ENCODE peak calls at places on chromosomes 5 and 9, in six cellular contexts. T, Q, K, I, A and H are unnamed samples.

GRCh38 chr5:133519191-133519590 is 93.2 kb downstream of the FSTL4 start:
- DNase-seq in T (no peak), K (no peak), Q (no peak), A (peak; percentile 39), I (no peak), H (no peak)

GRCh38 chr9:128061305-128061704 is 5.8 kb downstream of the NAIF1 start:
- DNase-seq in T (no peak), Q (no peak), I (no peak), K (no peak), A (no peak), H (no peak)

GRCh38 chr9:106883626-106884190 is 20.7 kb downstream of the ZNF462 start:
- DNase-seq in I (no peak), K (no peak), T (no peak), A (no peak), Q (no peak), H (no peak)

GRCh38 chr5:116576043-116576713 is 1.6 kb upstream of the SEMA6A start:
- DNase-seq in I (peak; percentile 24), K (no peak), Q (peak; percentile 48), A (peak; percentile 91), T (peak; percentile 90), H (peak; percentile 93)

GRCh38 chr9:125631391-125632085 is 75.5 kb downstream of the MAPKAP1 start:
- DNase-seq in A (no peak), Q (peak; percentile 54), T (no peak), K (no peak), I (peak; percentile 62), H (peak; percentile 77)

GRCh38 chr5:37448941-37449340 is 69.8 kb downstream of the WDR70 start:
- DNase-seq in T (no peak), K (no peak), Q (no peak), I (no peak), A (no peak), H (no peak)

GRCh38 chr5:130198927-130199326 is 294.7 kb downstream of the CHSY3 start:
- DNase-seq in Q (peak; percentile 4), K (no peak), T (peak; percentile 14), A (no peak), I (peak; percentile 28), H (peak; percentile 70)

GRCh38 chr5:37811866-37812265 is 28.0 kb downstream of the GDNF start:
- DNase-seq in Q (no peak), K (no peak), T (no peak), I (no peak), A (no peak), H (no peak)

GRCh38 chr5:139414601-139415121 is 10.8 kb upstream of the SPATA24 start:
- DNase-seq in I (no peak), A (no peak), K (no peak), Q (no peak), T (no peak), H (no peak)

GRCh38 chr9:32954642-32955041 is 46.8 kb downstream of the APTX start:
- DNase-seq in T (no peak), I (peak; percentile 27), Q (no peak), K (no peak), A (no peak), H (no peak)

GRCh38 chr5:2307631-2308030 is 424.9 kb upstream of the IRX4 start:
- DNase-seq in I (no peak), K (no peak), Q (no peak), T (no peak), A (no peak), H (no peak)

GRCh38 chr5:180436936-180437335 is 57.2 kb upstream of the CNOT6 start:
- DNase-seq in Q (no peak), I (no peak), T (no peak), K (no peak), A (no peak), H (no peak)

GRCh38 chr5:180435594-180435993 is 58.6 kb upstream of the CNOT6 start:
- DNase-seq in I (no peak), A (no peak), K (no peak), Q (no peak), T (no peak), H (no peak)

GRCh38 chr5:180438785-180439780 is 55.1 kb upstream of the CNOT6 start:
- DNase-seq in I (no peak), K (no peak), A (no peak), Q (no peak), T (no peak), H (no peak)

GRCh38 chr5:180436275-180436674 is 57.9 kb upstream of the CNOT6 start:
- DNase-seq in T (no peak), Q (no peak), A (no peak), I (no peak), K (no peak), H (no peak)

DNA sequence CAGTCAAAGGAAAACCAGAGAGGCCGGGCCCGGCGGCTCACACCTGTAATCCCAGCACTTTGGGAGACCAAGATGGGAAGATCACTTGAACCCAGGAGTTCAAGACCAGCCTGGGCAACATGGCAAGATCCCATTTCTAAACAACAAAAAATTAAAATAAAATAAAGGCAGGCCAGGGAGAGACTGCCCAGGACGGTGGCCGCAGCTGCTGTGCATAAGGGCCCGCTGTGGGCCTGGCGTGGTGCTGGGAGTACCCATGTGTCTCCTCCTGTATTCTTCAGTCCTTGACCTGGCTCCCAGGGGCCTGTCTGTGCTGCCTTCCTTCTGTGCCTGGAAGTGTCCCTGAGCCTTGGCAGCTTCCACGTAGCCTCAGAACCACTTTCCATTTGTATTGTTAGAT is 56.8 kb upstream of the CNOT6 start:
- DNase-seq in I (no peak), Q (no peak), K (no peak), T (no peak), A (no peak), H (no peak)
- TF ChIP-seq CREB1 in I (no peak), Q (no peak), K (no peak), T (no peak), A (no peak), H (no peak)

GRCh38 chr9:89941875-89942274 is 337.1 kb downstream of the GADD45G start:
- DNase-seq in Q (no peak), I (no peak), K (no peak), T (no peak), A (no peak), H (no peak)

GRCh38 chr9:89942643-89943042 is 337.8 kb downstream of the GADD45G start:
- DNase-seq in K (no peak), Q (no peak), A (no peak), T (no peak), I (no peak), H (no peak)

GRCh38 chr9:89945133-89945532 is 340.3 kb downstream of the GADD45G start:
- DNase-seq in A (no peak), T (peak; percentile 50), Q (peak; percentile 1), K (no peak), I (no peak), H (peak; percentile 40)

GRCh38 chr9:89943728-89944127 is 338.9 kb downstream of the GADD45G start:
- DNase-seq in I (no peak), T (no peak), Q (no peak), K (no peak), A (no peak), H (no peak)

GRCh38 chr9:89943309-89943708 is 338.5 kb downstream of the GADD45G start:
- DNase-seq in K (no peak), T (no peak), I (no peak), Q (no peak), A (no peak), H (no peak)
- TF ChIP-seq CREB1 in K (no peak), T (no peak), I (no peak), Q (no peak), A (no peak), H (no peak)

GRCh38 chr9:114384836-114385411 is 2.9 kb downstream of the AKNA start:
- DNase-seq in A (no peak), T (no peak), Q (no peak), K (no peak), I (no peak), H (no peak)

GRCh38 chr9:114383866-114384231 is 3.9 kb downstream of the AKNA start:
- DNase-seq in A (no peak), K (no peak), Q (no peak), T (no peak), I (no peak), H (no peak)

GRCh38 chr9:114386361-114386885 is 1.4 kb downstream of the AKNA start:
- DNase-seq in T (no peak), Q (no peak), K (no peak), A (no peak), I (no peak), H (no peak)

GRCh38 chr9:114386886-114387677 is 700 bp downstream of the AKNA start:
- DNase-seq in A (no peak), T (no peak), K (no peak), I (no peak), Q (no peak), H (no peak)

GRCh38 chr9:114385412-114386181 is 2.2 kb downstream of the AKNA start:
- DNase-seq in K (peak; percentile 97), T (no peak), A (no peak), Q (no peak), I (peak; percentile 54), H (no peak)
- TF ChIP-seq CREB1 in K (no peak), T (no peak), A (no peak), Q (no peak), I (no peak), H (no peak)

GRCh38 chr5:113140837-113141661 is 164.5 kb downstream of the DCP2 start:
- DNase-seq in K (no peak), I (no peak), A (peak; percentile 24), T (no peak), Q (no peak), H (no peak)
- TF ChIP-seq CREB1 in K (no peak), I (no peak), A (no peak), T (no peak), Q (no peak), H (no peak)

GRCh38 chr5:145939532-145940065 is 3.2 kb downstream of the SH3RF2 start:
- DNase-seq in Q (no peak), T (no peak), I (no peak), K (no peak), A (no peak), H (no peak)

GRCh38 chr5:145934276-145934675 is 2.1 kb upstream of the SH3RF2 start:
- DNase-seq in Q (no peak), I (no peak), A (no peak), K (no peak), T (no peak), H (no peak)

GRCh38 chr5:145937432-145938250 is 1.3 kb downstream of the SH3RF2 start:
- DNase-seq in T (peak; percentile 13), Q (no peak), K (no peak), A (peak; percentile 51), I (peak; percentile 40), H (peak; percentile 40)

GRCh38 chr5:145938699-145939531 is 2.5 kb downstream of the SH3RF2 start:
- DNase-seq in T (no peak), A (no peak), I (no peak), Q (no peak), K (no peak), H (no peak)

GRCh38 chr5:145936401-145937131 is at the start of gene SH3RF2:
- DNase-seq in I (peak; percentile 67), T (peak; percentile 93), A (peak; percentile 95), K (no peak), Q (peak; percentile 26), H (peak; percentile 96)
- TF ChIP-seq CREB1 in I (no peak), T (no peak), A (no peak), K (no peak), Q (no peak), H (peak; percentile 57)